ENCODE peak calls at places on chromosomes 6 and 20, in four cellular contexts. X is MCF 10A, S is right atrium auricular region, R is AG04450. U is an unnamed sample.

GRCh38 chr6:126063512-126064146 is 77.3 kb downstream of the TRMT11 start:
- DNase-seq in R (peak; percentile 50), S (no peak), X (no peak), U (no peak)

GRCh38 chr20:49344975-49345374 is 67.1 kb upstream of the ZNFX1 start:
- DNase-seq in R (peak; percentile 78), X (peak; percentile 92), S (peak; percentile 78), U (no peak)

GRCh38 chr6:14930366-14930989 is 315.4 kb upstream of the JARID2 start:
- DNase-seq in X (peak; percentile 8), R (no peak), S (no peak), U (no peak)

GRCh38 chr20:35296101-35296554 is 3.9 kb upstream of the FAM83C start:
- DNase-seq in S (no peak), R (no peak), X (no peak), U (no peak)

GRCh38 chr20:63002511-63002910 is 4.3 kb downstream of the BHLHE23 start:
- DNase-seq in R (no peak), X (no peak), S (no peak), U (no peak)

GRCh38 chr20:49464556-49464955 is 17.9 kb downstream of the KCNB1 start:
- DNase-seq in R (no peak), X (no peak), S (no peak), U (no peak)

GRCh38 chr6:83815631-83816030 is 37.5 kb upstream of the RIPPLY2 start:
- DNase-seq in X (peak; percentile 41), S (no peak), R (no peak), U (no peak)

GRCh38 chr6:157239671-157240058 is 83.7 kb downstream of the TMEM242 start:
- DNase-seq in R (no peak), X (no peak), S (no peak), U (no peak)

GRCh38 chr6:100554228-100554627 is 89.5 kb upstream of the SIM1 start:
- DNase-seq in S (no peak), X (peak; percentile 18), R (no peak), U (no peak)

GRCh38 chr6:79466222-79466834 is 70.9 kb downstream of the LCA5 start:
- DNase-seq in S (no peak), X (peak; percentile 48), R (no peak), U (no peak)

GRCh38 chr20:43895235-43895634 is 19.4 kb upstream of the TOX2 start:
- DNase-seq in R (no peak), X (no peak), S (no peak), U (no peak)

GRCh38 chr20:4233520-4233919 is 218.2 kb upstream of the RNF24 start:
- DNase-seq in X (no peak), R (no peak), S (no peak), U (no peak)

GRCh38 chr20:44959082-44959895 is 908 bp downstream of the TOMM34 start:
- DNase-seq in X (peak; percentile 63), S (no peak), R (no peak), U (no peak)

GRCh38 chr6:165159459-165159858 is 149.9 kb downstream of the C6orf118 start:
- DNase-seq in S (no peak), X (no peak), R (no peak), U (no peak)

GRCh38 chr20:48813930-48814546 is 13.8 kb downstream of the PREX1 start:
- DNase-seq in S (no peak), R (no peak), X (no peak), U (no peak)

GRCh38 chr6:165266236-165267025 is 43.0 kb downstream of the C6orf118 start:
- DNase-seq in X (no peak), S (no peak), R (no peak), U (no peak)

GRCh38 chr6:170122676-170123075 is 168.2 kb downstream of the DLL1 start:
- DNase-seq in S (peak; percentile 38), X (peak; percentile 38), R (no peak), U (no peak)

GRCh38 chr6:75602164-75602896 is 650 bp downstream of the SENP6 start:
- DNase-seq in S (no peak), X (peak; percentile 52), R (no peak), U (peak; percentile 78)

GRCh38 chr6:7468382-7469081 is 72.9 kb upstream of the DSP start:
- DNase-seq in R (no peak), X (peak; percentile 77), S (peak; percentile 72), U (no peak)

GRCh38 chr6:116945809-116946208 is 68.8 kb downstream of the RFX6 start:
- DNase-seq in S (no peak), R (no peak), X (peak; percentile 54), U (no peak)

GRCh38 chr6:22029169-22029568 is 267.7 kb downstream of the PRL start:
- DNase-seq in X (peak; percentile 7), R (no peak), S (no peak), U (no peak)

GRCh38 chr6:17032595-17033591 is 69.0 kb upstream of the STMND1 start:
- DNase-seq in X (peak; percentile 89), R (peak; percentile 81), S (peak; percentile 86), U (no peak)

GRCh38 chr6:131063028-131063763 is at the start of gene EPB41L2:
- DNase-seq in R (peak; percentile 70), S (peak; percentile 84), X (peak; percentile 80), U (peak; percentile 91)

GRCh38 chr6:141482773-141483172 is 650.0 kb upstream of the GJE1 start:
- DNase-seq in R (no peak), X (no peak), S (no peak), U (no peak)

GRCh38 chr6:42727627-42728026 is 5.2 kb upstream of the PRPH2 start:
- DNase-seq in X (no peak), S (no peak), R (no peak), U (no peak)

GRCh38 chr20:63060057-63060991 is 53.6 kb upstream of the BHLHE23 start:
- DNase-seq in X (peak; percentile 29), R (no peak), S (no peak), U (no peak)

GRCh38 chr20:36624925-36625324 is 19.3 kb downstream of the RAB5IF start:
- DNase-seq in S (no peak), R (no peak), X (no peak), U (no peak)

GRCh38 chr20:36628076-36628475 is 17.9 kb downstream of the SLA2 start:
- DNase-seq in X (no peak), R (no peak), S (no peak), U (no peak)

GRCh38 chr20:36623444-36623843 is 17.9 kb downstream of the RAB5IF start:
- DNase-seq in S (no peak), X (no peak), R (no peak), U (no peak)

GRCh38 chr20:36620917-36621316 is 15.3 kb downstream of the RAB5IF start:
- DNase-seq in S (no peak), R (no peak), X (no peak), U (no peak)

GRCh38 chr20:36624068-36624813 is 18.7 kb downstream of the RAB5IF start:
- DNase-seq in X (no peak), S (no peak), R (no peak), U (no peak)
- TF ChIP-seq CTCF in X (no peak), S (no peak), R (no peak), U (no peak)

GRCh38 chr20:54726687-54727086 is 251.3 kb downstream of the DOK5 start:
- DNase-seq in X (no peak), R (no peak), S (no peak), U (no peak)
- TF ChIP-seq CTCF in X (no peak), R (no peak), S (no peak), U (no peak)

GRCh38 chr20:40979247-40979646 is 49.4 kb upstream of the TOP1 start:
- DNase-seq in S (no peak), X (no peak), R (no peak), U (no peak)

GRCh38 chr20:40978761-40979160 is 49.9 kb upstream of the TOP1 start:
- DNase-seq in S (no peak), R (no peak), X (peak; percentile 47), U (peak; percentile 29)

GRCh38 chr20:40982415-40983145 is 46.0 kb upstream of the TOP1 start:
- DNase-seq in X (no peak), R (no peak), S (no peak), U (no peak)

GRCh38 chr20:40980828-40981310 is 47.8 kb upstream of the TOP1 start:
- DNase-seq in X (no peak), S (no peak), R (no peak), U (peak; percentile 37)

GRCh38 chr20:40980106-40980827 is 48.4 kb upstream of the TOP1 start:
- DNase-seq in R (no peak), X (no peak), S (no peak), U (peak; percentile 36)
- TF ChIP-seq CTCF in R (no peak), X (no peak), S (no peak), U (no peak)

GRCh38 chr6:46979206-46979605 is 57.5 kb upstream of the ADGRF5 start:
- DNase-seq in S (no peak), R (no peak), X (no peak), U (no peak)

GRCh38 chr6:46985943-46986342 is 56.2 kb downstream of the ADGRF1 start:
- DNase-seq in S (no peak), R (no peak), X (peak; percentile 63), U (no peak)

GRCh38 chr6:46983007-46983411 is 59.1 kb downstream of the ADGRF1 start:
- DNase-seq in X (no peak), S (no peak), R (no peak), U (no peak)
- TF ChIP-seq CTCF in X (no peak), S (no peak), R (no peak), U (no peak)

GRCh38 chr6:36542041-36542440 is 5.2 kb downstream of the STK38 start:
- DNase-seq in X (no peak), S (no peak), R (no peak), U (no peak)

GRCh38 chr6:36544228-36544627 is 3.1 kb downstream of the STK38 start:
- DNase-seq in X (peak; percentile 11), R (no peak), S (no peak), U (no peak)

GRCh38 chr6:36536873-36537547 is 10.3 kb downstream of the STK38 start:
- DNase-seq in X (no peak), S (no peak), R (no peak), U (no peak)

GRCh38 chr6:36539814-36540568 is 7.3 kb downstream of the STK38 start:
- DNase-seq in X (no peak), R (no peak), S (no peak), U (no peak)
- TF ChIP-seq CTCF in X (no peak), R (peak; percentile 31), S (no peak), U (peak; percentile 30)

GRCh38 chr6:35419431-35419830 is 32.7 kb upstream of the FANCE start:
- DNase-seq in X (no peak), S (no peak), R (peak; percentile 83), U (no peak)
- TF ChIP-seq CTCF in X (no peak), S (no peak), R (peak; percentile 65), U (peak; percentile 43)

DNA sequence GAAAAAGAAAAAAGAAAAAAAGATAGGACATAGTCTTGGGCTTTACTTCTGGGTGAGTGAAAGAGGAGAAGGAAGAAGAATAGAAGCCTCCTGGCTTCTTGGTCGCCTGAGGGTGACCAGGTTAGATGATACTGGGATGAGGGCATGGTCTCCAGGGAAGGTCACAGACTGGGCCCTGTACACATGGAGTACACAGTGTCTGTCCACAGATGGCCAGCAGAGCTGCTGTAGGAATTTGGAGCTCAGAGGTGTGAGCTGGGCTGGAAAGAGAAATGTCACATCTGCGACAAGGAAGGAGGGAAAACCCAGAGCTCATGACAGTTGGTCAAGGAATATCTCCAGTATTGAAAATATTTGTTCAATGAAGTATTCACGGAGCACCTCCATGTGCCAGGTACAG is 56.1 kb downstream of the DLGAP4 start:
- DNase-seq in S (no peak), R (no peak), X (no peak), U (no peak)
- TF ChIP-seq CTCF in S (no peak), R (no peak), X (no peak), U (no peak)